ENCODE peak calls at places on chromosomes 2 and 18, in six cellular contexts. D is amygdala, J is tibial nerve, G is D341Med, Y is NCI-H446 treated with DMSO at 0.1 percent for 48 hours, A is NCI-H2081. I is an unnamed sample.

GRCh38 chr2:208031608-208032019 is 6.3 kb upstream of the PLEKHM3 start:
- DNase-seq in J (no peak), Y (no peak), A (no peak), G (no peak), D (no peak), I (no peak)

GRCh38 chr2:107197601-107198000 is 311.6 kb upstream of the ST6GAL2 start:
- DNase-seq in Y (peak), J (no peak), D (no peak), A (no peak), G (no peak), I (no peak)

GRCh38 chr2:24420373-24420772 is 60.0 kb upstream of the ITSN2 start:
- DNase-seq in D (no peak), J (no peak), A (no peak), G (no peak), Y (no peak), I (no peak)

GRCh38 chr2:176907341-176907740 is 305.3 kb upstream of the HNRNPA3 start:
- DNase-seq in J (no peak), Y (no peak), A (no peak), D (no peak), G (no peak), I (no peak)

GRCh38 chr2:109318150-109318948 is 189.3 kb downstream of the SH3RF3 start:
- DNase-seq in D (peak), Y (peak), J (peak), G (no peak), A (no peak), I (no peak)

GRCh38 chr2:852168-852567 is 98.5 kb upstream of the SNTG2 start:
- DNase-seq in Y (no peak), D (no peak), J (no peak), A (no peak), G (no peak), I (no peak)

GRCh38 chr18:56770097-56770496 is 118.9 kb downstream of the WDR7 start:
- DNase-seq in D (no peak), Y (no peak), G (no peak), J (no peak), A (peak), I (no peak)

GRCh38 chr2:178689808-178690207 is 117.4 kb downstream of the TTN start:
- DNase-seq in D (no peak), J (no peak), A (no peak), G (no peak), Y (no peak), I (no peak)

GRCh38 chr2:141384676-141385075 is 746.1 kb downstream of the LRP1B start:
- DNase-seq in A (no peak), J (no peak), D (no peak), Y (no peak), G (no peak), I (no peak)

GRCh38 chr2:36611316-36611990 is 13.5 kb upstream of the FEZ2 start:
- DNase-seq in G (no peak), Y (no peak), D (no peak), A (no peak), J (no peak), I (no peak)

GRCh38 chr2:238835726-238836301 is 12.1 kb upstream of the TWIST2 start:
- DNase-seq in Y (no peak), G (no peak), D (no peak), A (no peak), J (no peak), I (no peak)

GRCh38 chr2:43806719-43807031 is 32.0 kb downstream of the ABCG5 start:
- DNase-seq in G (no peak), J (no peak), Y (no peak), A (no peak), D (no peak), I (no peak)

GRCh38 chr18:54517521-54517920 is 73.5 kb upstream of the DYNAP start:
- DNase-seq in D (no peak), G (no peak), A (no peak), J (no peak), Y (no peak), I (no peak)

GRCh38 chr18:35201502-35201901 is 39.3 kb upstream of the ZNF397 start:
- DNase-seq in D (no peak), A (no peak), Y (peak), J (no peak), G (peak), I (no peak)

GRCh38 chr2:225353579-225354085 is 45.9 kb upstream of the NYAP2 start:
- DNase-seq in D (no peak), A (no peak), J (no peak), G (no peak), Y (no peak), I (no peak)

GRCh38 chr2:9310390-9310789 is 103.8 kb downstream of the ASAP2 start:
- DNase-seq in D (no peak), Y (no peak), J (peak), A (no peak), G (no peak), I (no peak)

GRCh38 chr18:26309283-26309682 is 83.0 kb downstream of the TAF4B start:
- DNase-seq in J (no peak), A (no peak), D (no peak), Y (no peak), G (no peak), I (no peak)

GRCh38 chr2:129619471-129619870 is 360.0 kb upstream of the RAB6C start:
- DNase-seq in Y (no peak), G (no peak), J (no peak), A (peak), D (no peak), I (no peak)

GRCh38 chr2:219243291-219243761 is 1.9 kb downstream of the GLB1L start:
- DNase-seq in G (no peak), Y (no peak), D (no peak), J (peak), A (no peak), I (no peak)

GRCh38 chr2:186130678-186131511 is 355.2 kb upstream of the ZC3H15 start:
- DNase-seq in Y (peak), J (no peak), D (no peak), A (peak), G (no peak), I (no peak)

GRCh38 chr2:218017211-218018053 is 14.6 kb upstream of the TNS1 start:
- DNase-seq in Y (no peak), J (no peak), D (no peak), A (no peak), G (no peak), I (no peak)